ENCODE peak calls at places on chromosomes 2 and 18, in six cellular contexts. E, V, T, P, U and C are unnamed samples.

GRCh38 chr2:40700211-40700954 is 248.5 kb upstream of the SLC8A1 start:
- DNase-seq in P (no peak), U (no peak), T (no peak), V (no peak), E (no peak), C (no peak)

GRCh38 chr2:108393197-108393596 is 15.4 kb downstream of the SULT1C4 start:
- DNase-seq in U (no peak), P (no peak), T (no peak), E (no peak), V (no peak), C (no peak)

GRCh38 chr2:16043192-16043591 is 102.8 kb downstream of the MYCN start:
- DNase-seq in U (no peak), V (no peak), P (no peak), T (no peak), E (no peak), C (no peak)

GRCh38 chr2:96267159-96267971 is 1.3 kb downstream of the CIAO1 start:
- DNase-seq in U (no peak), V (no peak), P (no peak), T (no peak), E (peak), C (no peak)

GRCh38 chr2:175743020-175743419 is 259.0 kb downstream of the LNPK start:
- DNase-seq in T (no peak), E (no peak), U (no peak), V (no peak), P (no peak), C (no peak)

GRCh38 chr18:31610841-31611240 is 19.2 kb downstream of the TTR start:
- DNase-seq in P (no peak), U (no peak), T (no peak), V (no peak), E (no peak), C (no peak)

GRCh38 chr2:113164234-113164929 is 9.4 kb upstream of the PSD4 start:
- DNase-seq in U (no peak), E (no peak), P (no peak), V (no peak), T (no peak), C (no peak)

GRCh38 chr2:176483481-176483880 is 214.2 kb downstream of the MTX2 start:
- DNase-seq in U (no peak), V (no peak), P (no peak), T (no peak), E (no peak), C (no peak)